ENCODE peak calls at places on chromosomes 5 and 9, in nine cellular contexts. R is HTR-8/SVneo; L is CD8-positive, alpha-beta T cell; E is body of pancreas; Q is glutamatergic neuron; P is activated CD8-positive, alpha-beta memory T cell treated with anti-CD3 and anti-CD28 coated beads for 24 hours; V is NCI-H1930; F is C1 segment of cervical spinal cord; N is K562. H is an unnamed sample.

GRCh38 chr9:112820886-112821285 is 69.8 kb downstream of the SLC46A2 start:
- DNase-seq in R (no peak), L (no peak), E (no peak), Q (no peak), P (no peak), V (no peak), F (no peak), N (no peak), H (no peak)

GRCh38 chr5:177501874-177502678 is 4.7 kb upstream of the PDLIM7 start:
- DNase-seq in R (no peak), L (no peak), E (no peak), Q (no peak), P (no peak), V (no peak), F (no peak), N (no peak), H (no peak)

GRCh38 chr5:34652466-34652865 is 3.7 kb upstream of the RAI14 start:
- DNase-seq in R (no peak), L (no peak), E (no peak), Q (no peak), P (no peak), V (no peak), F (no peak), N (no peak), H (no peak)

GRCh38 chr5:143896981-143897380 is 85.0 kb downstream of the HMHB1 start:
- DNase-seq in R (no peak), L (no peak), E (no peak), Q (no peak), P (no peak), V (no peak), F (no peak), N (no peak), H (no peak)

GRCh38 chr9:129174102-129174723 is 3.8 kb downstream of the IER5L start:
- DNase-seq in R (peak), L (peak), E (peak), Q (peak), P (peak), V (peak), F (no peak), N (peak), H (peak)

GRCh38 chr9:85258229-85258628 is 483.5 kb downstream of the AGTPBP1 start:
- DNase-seq in R (no peak), L (no peak), E (no peak), Q (no peak), P (no peak), V (no peak), F (no peak), N (no peak), H (no peak)

GRCh38 chr5:88883059-88883565 is at the start of gene MEF2C:
- DNase-seq in R (no peak), L (no peak), E (peak), Q (peak), P (peak), V (peak), F (peak), N (peak), H (peak)

GRCh38 chr5:162068412-162068811 is 839 bp downstream of the GABRG2 start:
- DNase-seq in R (peak), L (no peak), E (peak), Q (peak), P (no peak), V (no peak), F (no peak), N (no peak), H (no peak)

GRCh38 chr5:31963961-31964360 is 210.2 kb downstream of the GOLPH3 start:
- DNase-seq in R (no peak), L (no peak), E (no peak), Q (no peak), P (no peak), V (no peak), F (no peak), N (no peak), H (no peak)

GRCh38 chr5:107955321-107955720 is 284.6 kb upstream of the EFNA5 start:
- DNase-seq in R (no peak), L (no peak), E (no peak), Q (no peak), P (no peak), V (no peak), F (no peak), N (no peak), H (no peak)

GRCh38 chr5:17398439-17398838 is 99.6 kb upstream of the TAF11L2 start:
- DNase-seq in R (peak), L (no peak), E (no peak), Q (no peak), P (no peak), V (no peak), F (no peak), N (no peak), H (no peak)

H was measured in osteocyte.